ENCODE peak calls at places on chromosomes 13 and 19, in ten cellular contexts. U, Q, K, R, D, H, E, Y, S and M are unnamed samples.

GRCh38 chr19:42032428-42032827 is 37.6 kb downstream of the GRIK5 start:
- DNase-seq in R (no peak), Q (no peak), D (no peak), U (no peak), E (no peak), S (no peak), H (no peak), K (no peak), Y (no peak), M (no peak)

GRCh38 chr13:67045357-67045756 is 184.8 kb downstream of the PCDH9 start:
- DNase-seq in Y (no peak), S (no peak), D (no peak), K (no peak), U (no peak), H (no peak), E (no peak), R (no peak), Q (no peak), M (no peak)

GRCh38 chr19:43438291-43439162 is 23.8 kb downstream of the TEX101 start:
- DNase-seq in R (no peak), U (no peak), Q (no peak), H (peak; percentile 32), S (no peak), K (no peak), Y (peak; percentile 49), E (no peak), D (no peak), M (no peak)

GRCh38 chr13:100798739-100799361 is 124.3 kb upstream of the TMTC4 start:
- DNase-seq in H (no peak), R (no peak), Y (no peak), E (no peak), Q (no peak), D (no peak), U (no peak), S (no peak), K (no peak), M (no peak)

GRCh38 chr13:70960841-70961443 is 852.7 kb upstream of the KLHL1 start:
- DNase-seq in H (no peak), R (no peak), Q (peak; percentile 48), K (no peak), Y (no peak), U (peak; percentile 31), E (no peak), S (no peak), D (no peak), M (no peak)

GRCh38 chr13:98411617-98412310 is 165.1 kb downstream of the STK24 start:
- DNase-seq in K (peak; percentile 70), R (peak; percentile 78), H (no peak), D (no peak), Q (no peak), E (no peak), Y (peak; percentile 36), S (peak; percentile 56), U (no peak), M (no peak)

GRCh38 chr19:37217855-37218591 is at the start of gene ZNF383:
- DNase-seq in R (peak; percentile 93), D (peak; percentile 66), Y (peak; percentile 90), H (peak; percentile 68), E (peak; percentile 91), Q (peak; percentile 95), U (peak; percentile 75), S (peak; percentile 89), K (peak; percentile 89), M (peak; percentile 88)

GRCh38 chr13:20544186-20544914 is 18.7 kb upstream of the CRYL1 start:
- DNase-seq in Y (no peak), U (no peak), S (no peak), D (no peak), H (no peak), R (no peak), K (peak; percentile 31), Q (no peak), E (no peak), M (no peak)

GRCh38 chr13:94390881-94391280 is 88.6 kb downstream of the DCT start:
- DNase-seq in Q (no peak), D (no peak), R (no peak), H (no peak), U (no peak), S (no peak), Y (no peak), K (no peak), E (no peak), M (no peak)

GRCh38 chr19:3610745-3611717 is 4.4 kb upstream of the TBXA2R start:
- DNase-seq in D (no peak), S (no peak), E (no peak), Q (no peak), H (no peak), K (no peak), U (no peak), R (no peak), Y (no peak), M (peak; percentile 30)

GRCh38 chr13:108084840-108085239 is 130.5 kb downstream of the LIG4 start:
- DNase-seq in S (no peak), H (no peak), Y (no peak), U (no peak), D (no peak), Q (no peak), K (no peak), E (no peak), R (no peak), M (no peak)

GRCh38 chr13:26847281-26847680 is 86.7 kb upstream of the GPR12 start:
- DNase-seq in S (no peak), Y (no peak), E (no peak), D (no peak), U (no peak), Q (peak; percentile 13), R (no peak), K (no peak), H (no peak), M (no peak)

GRCh38 chr13:80979035-80979641 is 638.2 kb upstream of the SPRY2 start:
- DNase-seq in H (no peak), D (no peak), K (peak; percentile 23), E (peak; percentile 57), Y (peak; percentile 42), S (no peak), Q (peak; percentile 71), U (peak; percentile 54), R (peak; percentile 38), M (peak; percentile 15)

GRCh38 chr19:18831524-18832330 is at the start of gene UPF1:
- DNase-seq in H (peak; percentile 94), K (peak; percentile 89), R (peak; percentile 97), E (peak; percentile 97), Q (peak; percentile 97), D (peak; percentile 98), S (peak; percentile 94), U (peak; percentile 98), Y (peak; percentile 94), M (peak; percentile 93)

GRCh38 chr19:13972368-13973155 is 20.3 kb downstream of the DCAF15 start:
- DNase-seq in Q (no peak), E (no peak), K (no peak), D (no peak), S (no peak), H (no peak), U (no peak), Y (no peak), R (no peak), M (no peak)

GRCh38 chr19:13977803-13978202 is 25.5 kb downstream of the DCAF15 start:
- DNase-seq in Q (no peak), Y (no peak), U (no peak), K (no peak), H (no peak), E (no peak), D (no peak), R (no peak), S (no peak), M (no peak)

GRCh38 chr19:13976446-13976845 is 24.1 kb downstream of the DCAF15 start:
- DNase-seq in E (no peak), R (no peak), K (no peak), Y (no peak), H (no peak), D (no peak), S (no peak), U (no peak), Q (no peak), M (no peak)

GRCh38 chr19:13975870-13976269 is 23.6 kb downstream of the DCAF15 start:
- DNase-seq in E (no peak), Q (no peak), K (no peak), U (no peak), Y (no peak), H (no peak), S (no peak), R (no peak), D (no peak), M (no peak)

GRCh38 chr19:13974073-13974472 is 21.8 kb downstream of the DCAF15 start:
- DNase-seq in D (no peak), H (peak; percentile 47), R (no peak), Q (peak; percentile 78), Y (no peak), S (no peak), K (no peak), E (peak; percentile 61), U (no peak), M (no peak)
- H3K27ac ChIP-seq in D (no peak overlapping the region), H (no peak overlapping the region), R (no peak overlapping the region), Q (peak overlapping the region; percentile 49), Y (no peak overlapping the region), S (no peak overlapping the region), K (no peak overlapping the region), E (no peak overlapping the region), U (no peak overlapping the region), M (no peak overlapping the region)

DNA sequence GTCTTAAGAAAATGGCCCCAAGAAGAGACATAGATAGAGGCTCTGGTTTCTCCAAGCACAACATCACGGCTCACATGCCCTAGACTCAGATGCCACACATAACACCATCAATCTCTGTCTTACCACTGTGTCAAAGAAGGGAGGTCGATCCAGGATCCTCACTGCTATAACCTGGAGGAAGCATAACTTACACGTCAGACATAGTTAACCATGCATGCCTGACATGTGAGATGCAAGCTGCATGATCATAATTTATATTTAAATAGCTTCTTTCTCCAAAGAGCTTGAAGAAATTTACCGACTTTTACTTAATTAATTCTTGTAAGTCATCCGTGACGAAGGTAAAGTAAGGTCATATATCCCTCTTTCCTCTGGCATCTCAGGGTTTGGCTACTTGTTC is 205.8 kb downstream of the LHFPL6 start:
- DNase-seq in R (no peak), D (no peak), K (no peak), U (no peak), Y (no peak), Q (no peak), H (no peak), S (no peak), E (no peak), M (no peak)
- H3K27ac ChIP-seq in R (no peak overlapping the region), D (no peak overlapping the region), K (peak overlapping the region; percentile 80), U (no peak overlapping the region), Y (no peak overlapping the region), Q (no peak overlapping the region), H (no peak overlapping the region), S (peak overlapping the region; percentile 77), E (no peak overlapping the region), M (no peak overlapping the region)

DNA sequence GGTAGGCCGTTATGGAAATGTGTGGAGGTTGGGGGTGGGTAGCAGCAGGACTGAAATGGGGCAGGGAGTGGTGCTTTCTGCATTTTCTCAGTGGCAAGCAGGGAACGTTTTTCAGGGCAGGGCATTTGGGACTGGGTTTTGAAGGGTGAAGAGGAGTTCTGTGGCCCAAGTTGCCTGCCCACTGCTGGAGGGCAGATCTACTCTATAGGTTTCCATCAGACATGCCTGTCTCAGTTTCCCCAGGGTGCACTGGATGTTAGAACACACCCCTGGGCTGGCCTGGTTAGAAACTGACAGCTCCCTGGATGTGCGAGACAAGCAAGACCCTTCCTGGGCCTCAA is 870 bp upstream of the GRIN3B start:
- DNase-seq in Y (no peak), S (no peak), H (no peak), D (no peak), Q (no peak), U (no peak), R (no peak), E (no peak), K (no peak), M (no peak)
- H3K27ac ChIP-seq in Y (no peak overlapping the region), S (no peak overlapping the region), H (no peak overlapping the region), D (no peak overlapping the region), Q (no peak overlapping the region), U (no peak overlapping the region), R (no peak overlapping the region), E (no peak overlapping the region), K (no peak overlapping the region), M (no peak overlapping the region)

GRCh38 chr19:1744822-1745563 is 8.3 kb upstream of the ONECUT3 start:
- DNase-seq in R (no peak), Q (no peak), D (no peak), E (peak; percentile 34), U (no peak), Y (no peak), S (no peak), K (no peak), H (no peak), M (no peak)
- H3K27ac ChIP-seq in R (no peak overlapping the region), Q (no peak overlapping the region), D (no peak overlapping the region), E (no peak overlapping the region), U (no peak overlapping the region), Y (no peak overlapping the region), S (no peak overlapping the region), K (no peak overlapping the region), H (no peak overlapping the region), M (no peak overlapping the region)